ENCODE peak calls at places on chromosomes 1 and 21, in four cellular contexts. H is effector memory CD4-positive, alpha-beta T cell; B is mucosa of descending colon; F is CD4-positive, alpha-beta memory T cell. U is an unnamed sample.

GRCh38 chr1:185363205-185363604 is 46.2 kb upstream of the IVNS1ABP start:
- DNase-seq in H (no peak), B (no peak), F (no peak), U (no peak)

GRCh38 chr1:107643766-107644165 is 321.2 kb downstream of the VAV3 start:
- DNase-seq in H (no peak), B (no peak), F (no peak), U (peak)

GRCh38 chr21:45011426-45011825 is 63.0 kb upstream of the ADARB1 start:
- DNase-seq in H (no peak), B (no peak), F (no peak), U (no peak)

GRCh38 chr1:61742620-61743431 is 546 bp downstream of the PATJ start:
- DNase-seq in H (no peak), B (peak), F (no peak), U (no peak)

GRCh38 chr1:53346007-53346813 is 18.3 kb upstream of the LRP8 start:
- DNase-seq in H (no peak), B (no peak), F (no peak), U (no peak)

GRCh38 chr1:200296091-200296661 is 113.7 kb downstream of the ZNF281 start:
- DNase-seq in H (no peak), B (no peak), F (no peak), U (no peak)

GRCh38 chr1:32539584-32540571 is 651 bp downstream of the ZBTB8A start:
- DNase-seq in H (no peak), B (peak), F (no peak), U (no peak)

GRCh38 chr1:95207223-95207935 is 26.6 kb upstream of the RWDD3 start:
- DNase-seq in H (no peak), B (no peak), F (no peak), U (no peak)

GRCh38 chr1:39755965-39756659 is 15.0 kb downstream of the OXCT2 start:
- DNase-seq in H (no peak), B (no peak), F (no peak), U (no peak)

GRCh38 chr1:25066253-25066652 is 136.2 kb upstream of the RUNX3 start:
- DNase-seq in H (no peak), B (no peak), F (no peak), U (no peak)

GRCh38 chr1:155083865-155084721 is 5.5 kb downstream of the EFNA3 start:
- DNase-seq in H (no peak), B (peak), F (no peak), U (no peak)

GRCh38 chr1:27004471-27005165 is 8.0 kb downstream of the TENT5B start:
- DNase-seq in H (no peak), B (no peak), F (no peak), U (no peak)

GRCh38 chr1:110535985-110536384 is 17.0 kb upstream of the KCNA10 start:
- DNase-seq in H (no peak), B (no peak), F (no peak), U (no peak)

GRCh38 chr1:223504741-223505140 is 111.5 kb downstream of the CCDC185 start:
- DNase-seq in H (no peak), B (peak), F (no peak), U (no peak)

GRCh38 chr1:58090640-58091039 is 455.9 kb downstream of the OMA1 start:
- DNase-seq in H (no peak), B (no peak), F (no peak), U (no peak)

GRCh38 chr1:84892657-84893618 is at the start of gene LPAR3:
- DNase-seq in H (no peak), B (peak), F (no peak), U (no peak)

GRCh38 chr1:234725177-234726132 is 115.5 kb upstream of the IRF2BP2 start:
- DNase-seq in H (peak), B (peak), F (peak), U (peak)

GRCh38 chr1:156897078-156897825 is 3.7 kb downstream of the PEAR1 start:
- DNase-seq in H (no peak), B (no peak), F (no peak), U (no peak)

GRCh38 chr1:24362416-24362815 is 43.3 kb downstream of the GRHL3 start:
- DNase-seq in H (no peak), B (no peak), F (no peak), U (no peak)

GRCh38 chr1:164728719-164729118 is 169.7 kb downstream of the PBX1 start:
- DNase-seq in H (no peak), B (no peak), F (no peak), U (no peak)

GRCh38 chr21:35044770-35045538 is 4.1 kb downstream of the RUNX1 start:
- DNase-seq in H (no peak), B (no peak), F (no peak), U (no peak)

GRCh38 chr21:18517905-18518566 is 114.5 kb upstream of the TMPRSS15 start:
- DNase-seq in H (no peak), B (no peak), F (no peak), U (no peak)

GRCh38 chr1:37458551-37458950 is 15.8 kb upstream of the ZC3H12A start:
- DNase-seq in H (no peak), B (no peak), F (no peak), U (no peak)

GRCh38 chr21:9839011-9839661 is 682.2 kb upstream of the TPTE start:
- DNase-seq in H (no peak), B (no peak), F (peak), U (no peak)

GRCh38 chr1:109241841-109242301 is 7.5 kb upstream of the CELSR2 start:
- DNase-seq in H (no peak), B (no peak), F (no peak), U (no peak)

GRCh38 chr1:211379446-211379845 is 52.8 kb downstream of the TRAF5 start:
- DNase-seq in H (no peak), B (no peak), F (no peak), U (no peak)

GRCh38 chr1:211382182-211382713 is 55.6 kb downstream of the TRAF5 start:
- DNase-seq in H (no peak), B (no peak), F (no peak), U (no peak)

GRCh38 chr1:211382714-211383480 is 56.3 kb downstream of the TRAF5 start:
- DNase-seq in H (peak), B (peak), F (peak), U (no peak)

GRCh38 chr1:211378844-211379243 is 52.2 kb downstream of the TRAF5 start:
- DNase-seq in H (no peak), B (no peak), F (no peak), U (no peak)

DNA sequence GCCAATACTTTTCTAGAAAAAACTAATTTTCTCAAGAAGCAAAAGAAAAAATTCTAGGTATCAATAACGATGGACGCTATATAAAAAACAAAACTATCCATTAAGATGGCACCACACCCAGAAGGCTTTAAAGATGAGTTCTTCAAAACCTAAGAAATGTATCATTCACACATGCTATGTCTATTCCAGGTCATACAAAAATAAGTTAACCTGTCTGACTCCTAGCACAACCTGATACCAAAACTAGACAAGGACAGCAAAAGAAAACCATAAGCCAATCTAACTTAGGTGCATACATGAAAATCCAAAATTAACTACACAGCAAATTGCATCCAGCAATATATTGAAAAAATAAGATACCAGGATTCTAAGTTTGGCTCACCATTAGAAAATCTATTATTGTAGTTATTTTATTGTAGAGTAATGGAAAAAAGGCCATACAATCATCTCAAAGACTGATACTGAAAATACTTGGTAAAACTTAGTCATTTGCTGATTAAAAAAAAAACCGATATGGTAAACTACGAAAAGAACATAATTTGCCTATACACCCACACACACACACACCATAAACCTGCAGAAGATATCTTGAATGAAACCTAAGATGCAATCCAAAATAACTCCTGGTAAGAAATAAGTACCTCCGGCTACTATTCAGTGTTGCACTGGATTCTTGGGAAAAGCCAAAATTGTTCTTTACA is 55.0 kb downstream of the TRAF5 start:
- DNase-seq in H (no peak), B (no peak), F (no peak), U (no peak)
- H3K4me3 ChIP-seq in H (no peak), B (no peak), F (no peak), U (no peak)

GRCh38 chr1:232507571-232507970 is 122.4 kb downstream of the SIPA1L2 start:
- DNase-seq in H (no peak), B (no peak), F (no peak), U (no peak)
- H3K4me3 ChIP-seq in H (no peak), B (no peak), F (no peak), U (no peak)

DNA sequence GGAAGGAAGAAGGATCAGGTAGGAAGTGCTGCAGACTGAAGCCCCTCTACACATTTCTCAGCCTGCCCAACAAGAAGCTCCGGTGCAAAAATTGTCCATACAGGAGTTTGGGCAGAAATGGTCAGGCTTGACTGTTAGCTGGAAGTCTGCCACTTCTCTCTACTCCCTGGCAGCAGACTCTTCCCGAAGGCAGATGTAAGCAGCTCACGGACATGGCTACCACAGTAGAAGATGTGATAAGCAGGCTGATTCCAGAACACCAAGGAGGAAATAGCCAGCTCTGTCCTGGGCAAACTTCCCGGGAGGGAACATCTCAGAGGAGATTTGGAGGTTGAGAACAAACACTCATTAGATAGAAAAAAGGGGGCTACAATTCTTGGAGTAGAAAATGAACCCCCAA is 52.6 kb downstream of the TRABD2B start:
- DNase-seq in H (no peak), B (no peak), F (no peak), U (no peak)
- H3K4me3 ChIP-seq in H (no peak), B (no peak), F (no peak), U (no peak)

GRCh38 chr1:206116191-206116872 is 856 bp downstream of the AVPR1B start:
- DNase-seq in H (no peak), B (no peak), F (no peak), U (no peak)
- H3K4me3 ChIP-seq in H (no peak), B (no peak), F (no peak), U (no peak)

GRCh38 chr1:18927654-18928272 is 25.4 kb upstream of the ALDH4A1 start:
- DNase-seq in H (peak), B (no peak), F (peak), U (peak)

GRCh38 chr1:18928406-18928805 is 26.1 kb upstream of the ALDH4A1 start:
- DNase-seq in H (no peak), B (no peak), F (no peak), U (no peak)

GRCh38 chr1:18927082-18927653 is 24.8 kb upstream of the ALDH4A1 start:
- DNase-seq in H (peak), B (no peak), F (peak), U (no peak)

GRCh38 chr1:18928985-18929384 is 26.6 kb upstream of the ALDH4A1 start:
- DNase-seq in H (no peak), B (no peak), F (no peak), U (no peak)

GRCh38 chr1:18926315-18927081 is 24.1 kb upstream of the ALDH4A1 start:
- DNase-seq in H (peak), B (peak), F (peak), U (peak)
- H3K4me3 ChIP-seq in H (peak), B (no peak), F (peak), U (peak)

DNA sequence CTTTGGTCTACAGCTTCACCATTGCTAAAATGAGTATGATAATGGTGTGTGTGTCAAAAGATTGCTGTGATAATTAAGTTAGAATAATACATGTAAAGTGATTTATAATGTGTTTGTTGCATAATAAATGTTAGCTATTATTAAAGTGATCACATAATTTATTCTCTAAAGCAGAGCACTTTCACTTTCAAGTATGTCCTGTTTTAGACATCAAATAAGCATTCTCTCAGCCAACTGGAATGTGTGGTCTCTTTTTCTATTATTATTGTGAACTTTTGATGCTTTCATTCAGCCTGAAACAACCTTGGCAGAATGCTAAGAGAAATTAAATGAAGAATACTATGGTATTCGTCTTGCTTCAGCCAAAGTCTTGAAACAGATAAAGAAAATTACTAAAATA is 102.8 kb upstream of the COL11A1 start:
- DNase-seq in H (no peak), B (no peak), F (no peak), U (no peak)
- H3K4me3 ChIP-seq in H (no peak), B (no peak), F (no peak), U (no peak)

GRCh38 chr1:181104042-181104789 is 15.7 kb downstream of the IER5 start:
- DNase-seq in H (no peak), B (peak), F (no peak), U (no peak)

GRCh38 chr1:181103404-181103803 is 14.9 kb downstream of the IER5 start:
- DNase-seq in H (no peak), B (no peak), F (no peak), U (no peak)

GRCh38 chr1:181101581-181102226 is 13.2 kb downstream of the IER5 start:
- DNase-seq in H (no peak), B (no peak), F (no peak), U (no peak)

GRCh38 chr1:181100924-181101323 is 12.4 kb downstream of the IER5 start:
- DNase-seq in H (no peak), B (no peak), F (no peak), U (no peak)

DNA sequence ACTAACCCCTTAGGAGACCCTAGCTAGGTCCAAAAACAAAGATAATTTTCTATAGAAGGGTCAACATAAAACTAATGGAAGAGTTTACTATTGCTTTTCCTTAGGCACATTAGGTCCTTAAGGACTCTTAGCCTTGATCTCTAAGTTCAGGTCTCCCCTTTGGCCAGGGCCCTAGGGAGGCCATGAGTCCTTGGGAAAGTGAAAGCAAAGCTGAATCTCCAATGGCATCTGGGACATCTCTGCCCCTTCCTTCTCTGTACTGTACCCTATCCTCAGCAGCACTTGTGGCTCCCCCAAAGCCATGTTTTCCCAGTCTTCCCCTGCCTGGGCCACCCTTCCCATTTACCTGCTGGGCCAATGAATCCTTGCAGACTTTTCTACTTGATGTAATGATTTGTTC is 14.3 kb downstream of the IER5 start:
- DNase-seq in H (no peak), B (no peak), F (no peak), U (no peak)
- H3K4me3 ChIP-seq in H (no peak), B (no peak), F (no peak), U (no peak)

GRCh38 chr1:1625824-1626206 is 6.2 kb upstream of the MMP23B start:
- DNase-seq in H (no peak), B (no peak), F (peak), U (no peak)

GRCh38 chr1:1623631-1624442 is 8.1 kb upstream of the MMP23B start:
- DNase-seq in H (no peak), B (no peak), F (no peak), U (no peak)

GRCh38 chr1:1624443-1625403 is 7.2 kb upstream of the MMP23B start:
- DNase-seq in H (no peak), B (no peak), F (peak), U (no peak)

GRCh38 chr1:1626207-1627141 is 5.5 kb upstream of the MMP23B start:
- DNase-seq in H (no peak), B (no peak), F (peak), U (no peak)

DNA sequence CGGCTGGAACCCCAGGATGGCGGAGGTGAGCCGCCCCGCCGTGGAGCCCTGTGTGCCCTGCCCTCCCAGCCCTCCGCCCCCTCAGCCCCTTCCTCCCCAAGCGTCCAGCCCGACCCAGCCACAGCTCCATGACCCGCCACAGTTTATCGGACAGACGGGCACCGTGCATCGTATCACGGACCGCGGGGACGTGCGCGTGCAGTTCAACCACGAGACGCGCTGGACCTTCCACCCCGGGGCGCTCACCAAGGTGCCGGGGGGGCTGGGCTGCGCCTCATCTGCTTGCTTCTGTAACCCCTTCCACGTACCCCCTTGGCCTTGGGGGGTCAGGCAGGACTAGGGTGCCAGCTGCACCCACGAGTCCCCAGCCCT is 6.6 kb upstream of the MMP23B start:
- DNase-seq in H (no peak), B (no peak), F (peak), U (no peak)
- H3K4me3 ChIP-seq in H (no peak), B (no peak), F (no peak), U (no peak)

U was measured in Jurkat, Clone E6-1.